ENCODE peak calls at places on chromosomes 11 and 22, in six cellular contexts. One of them, this sample, is unnamed.

GRCh38 chr11:109033627-109034340 is 368.9 kb downstream of the DDX10 start:
- DNase-seq in left cardiac atrium: no peak
- DNase-seq in GM13977: no peak
- DNase-seq in activated T-cell treated with anti-CD3 and anti-CD28 coated beads for 1 hour: no peak
- DNase-seq in KG1: no peak
- DNase-seq in T-helper 2 cell: no peak
- DNase-seq in this sample: peak

GRCh38 chr22:41352058-41352457 is 29.7 kb upstream of the TEF start:
- DNase-seq in left cardiac atrium: no peak
- DNase-seq in GM13977: no peak
- DNase-seq in activated T-cell treated with anti-CD3 and anti-CD28 coated beads for 1 hour: no peak
- DNase-seq in KG1: no peak
- DNase-seq in T-helper 2 cell: no peak
- DNase-seq in this sample: peak

GRCh38 chr22:17783317-17783716 is 9.0 kb upstream of the BID start:
- DNase-seq in left cardiac atrium: no peak
- DNase-seq in GM13977: no peak
- DNase-seq in activated T-cell treated with anti-CD3 and anti-CD28 coated beads for 1 hour: no peak
- DNase-seq in KG1: no peak
- DNase-seq in T-helper 2 cell: no peak
- DNase-seq in this sample: no peak

GRCh38 chr22:40313007-40313406 is 33.3 kb upstream of the ADSL start:
- DNase-seq in left cardiac atrium: no peak
- DNase-seq in GM13977: no peak
- DNase-seq in activated T-cell treated with anti-CD3 and anti-CD28 coated beads for 1 hour: no peak
- DNase-seq in KG1: no peak
- DNase-seq in T-helper 2 cell: no peak
- DNase-seq in this sample: no peak

GRCh38 chr11:130899106-130899505 is 17.2 kb downstream of the SNX19 start:
- DNase-seq in left cardiac atrium: no peak
- DNase-seq in GM13977: no peak
- DNase-seq in activated T-cell treated with anti-CD3 and anti-CD28 coated beads for 1 hour: no peak
- DNase-seq in KG1: no peak
- DNase-seq in T-helper 2 cell: no peak
- DNase-seq in this sample: no peak

GRCh38 chr11:64959498-64959897 is 12.4 kb downstream of the MAJIN start:
- DNase-seq in left cardiac atrium: no peak
- DNase-seq in GM13977: no peak
- DNase-seq in activated T-cell treated with anti-CD3 and anti-CD28 coated beads for 1 hour: no peak
- DNase-seq in KG1: no peak
- DNase-seq in T-helper 2 cell: no peak
- DNase-seq in this sample: no peak

GRCh38 chr11:44574620-44575287 is 9.3 kb downstream of the CD82 start:
- DNase-seq in left cardiac atrium: no peak
- DNase-seq in GM13977: no peak
- DNase-seq in activated T-cell treated with anti-CD3 and anti-CD28 coated beads for 1 hour: no peak
- DNase-seq in KG1: peak
- DNase-seq in T-helper 2 cell: peak
- DNase-seq in this sample: peak

GRCh38 chr11:16184588-16184987 is 171.8 kb downstream of the SOX6 start:
- DNase-seq in left cardiac atrium: no peak
- DNase-seq in GM13977: no peak
- DNase-seq in activated T-cell treated with anti-CD3 and anti-CD28 coated beads for 1 hour: no peak
- DNase-seq in KG1: no peak
- DNase-seq in T-helper 2 cell: no peak
- DNase-seq in this sample: peak

GRCh38 chr22:36258750-36259619 is 6.1 kb downstream of the APOL1 start:
- DNase-seq in left cardiac atrium: no peak
- DNase-seq in GM13977: peak
- DNase-seq in activated T-cell treated with anti-CD3 and anti-CD28 coated beads for 1 hour: no peak
- DNase-seq in KG1: no peak
- DNase-seq in T-helper 2 cell: no peak
- DNase-seq in this sample: no peak

GRCh38 chr11:34308049-34308692 is 49.6 kb downstream of the ABTB2 start:
- DNase-seq in left cardiac atrium: no peak
- DNase-seq in GM13977: no peak
- DNase-seq in activated T-cell treated with anti-CD3 and anti-CD28 coated beads for 1 hour: no peak
- DNase-seq in KG1: no peak
- DNase-seq in T-helper 2 cell: no peak
- DNase-seq in this sample: peak

GRCh38 chr11:126884192-126884973 is 116.2 kb downstream of the KIRREL3 start:
- DNase-seq in left cardiac atrium: no peak
- DNase-seq in GM13977: no peak
- DNase-seq in activated T-cell treated with anti-CD3 and anti-CD28 coated beads for 1 hour: no peak
- DNase-seq in KG1: no peak
- DNase-seq in T-helper 2 cell: no peak
- DNase-seq in this sample: no peak

GRCh38 chr22:17884084-17884483 is 109.8 kb upstream of the BID start:
- DNase-seq in left cardiac atrium: no peak
- DNase-seq in GM13977: no peak
- DNase-seq in activated T-cell treated with anti-CD3 and anti-CD28 coated beads for 1 hour: no peak
- DNase-seq in KG1: no peak
- DNase-seq in T-helper 2 cell: no peak
- DNase-seq in this sample: no peak

GRCh38 chr22:40203568-40203967 is 25.8 kb downstream of the TNRC6B start:
- DNase-seq in left cardiac atrium: no peak
- DNase-seq in GM13977: peak
- DNase-seq in activated T-cell treated with anti-CD3 and anti-CD28 coated beads for 1 hour: no peak
- DNase-seq in KG1: no peak
- DNase-seq in T-helper 2 cell: peak
- DNase-seq in this sample: peak

GRCh38 chr11:99098258-99098657 is 77.5 kb downstream of the CNTN5 start:
- DNase-seq in left cardiac atrium: no peak
- DNase-seq in GM13977: no peak
- DNase-seq in activated T-cell treated with anti-CD3 and anti-CD28 coated beads for 1 hour: no peak
- DNase-seq in KG1: no peak
- DNase-seq in T-helper 2 cell: no peak
- DNase-seq in this sample: no peak

GRCh38 chr11:66327171-66328035 is 8.8 kb downstream of the RIN1 start:
- DNase-seq in left cardiac atrium: peak
- DNase-seq in GM13977: no peak
- DNase-seq in activated T-cell treated with anti-CD3 and anti-CD28 coated beads for 1 hour: no peak
- DNase-seq in KG1: no peak
- DNase-seq in T-helper 2 cell: no peak
- DNase-seq in this sample: peak

GRCh38 chr11:125799808-125800207 is 11.9 kb downstream of the PATE3 start:
- DNase-seq in left cardiac atrium: no peak
- DNase-seq in GM13977: no peak
- DNase-seq in activated T-cell treated with anti-CD3 and anti-CD28 coated beads for 1 hour: no peak
- DNase-seq in KG1: no peak
- DNase-seq in T-helper 2 cell: no peak
- DNase-seq in this sample: no peak

GRCh38 chr11:71252782-71253730 is 679 bp upstream of the SHANK2 start:
- DNase-seq in left cardiac atrium: no peak
- DNase-seq in GM13977: no peak
- DNase-seq in activated T-cell treated with anti-CD3 and anti-CD28 coated beads for 1 hour: no peak
- DNase-seq in KG1: no peak
- DNase-seq in T-helper 2 cell: no peak
- DNase-seq in this sample: no peak

GRCh38 chr11:12827929-12828812 is 153.9 kb downstream of the TEAD1 start:
- DNase-seq in left cardiac atrium: peak
- DNase-seq in GM13977: peak
- DNase-seq in activated T-cell treated with anti-CD3 and anti-CD28 coated beads for 1 hour: no peak
- DNase-seq in KG1: no peak
- DNase-seq in T-helper 2 cell: no peak
- DNase-seq in this sample: peak

GRCh38 chr11:67286621-67287333 is 2.3 kb upstream of the ANKRD13D start:
- DNase-seq in left cardiac atrium: peak
- DNase-seq in GM13977: no peak
- DNase-seq in activated T-cell treated with anti-CD3 and anti-CD28 coated beads for 1 hour: no peak
- DNase-seq in KG1: peak
- DNase-seq in T-helper 2 cell: no peak
- DNase-seq in this sample: no peak

GRCh38 chr11:134046681-134047449 is 22.0 kb upstream of the JAM3 start:
- DNase-seq in left cardiac atrium: no peak
- DNase-seq in GM13977: no peak
- DNase-seq in activated T-cell treated with anti-CD3 and anti-CD28 coated beads for 1 hour: no peak
- DNase-seq in KG1: no peak
- DNase-seq in T-helper 2 cell: no peak
- DNase-seq in this sample: no peak

GRCh38 chr11:72954860-72955259 is 140.6 kb downstream of the ATG16L2 start:
- DNase-seq in left cardiac atrium: no peak
- DNase-seq in GM13977: no peak
- DNase-seq in activated T-cell treated with anti-CD3 and anti-CD28 coated beads for 1 hour: no peak
- DNase-seq in KG1: no peak
- DNase-seq in T-helper 2 cell: no peak
- DNase-seq in this sample: no peak

GRCh38 chr11:95068549-95068948 is 1.8 kb downstream of the SRSF8 start:
- DNase-seq in left cardiac atrium: peak
- DNase-seq in GM13977: peak
- DNase-seq in activated T-cell treated with anti-CD3 and anti-CD28 coated beads for 1 hour: peak
- DNase-seq in KG1: peak
- DNase-seq in T-helper 2 cell: peak
- DNase-seq in this sample: peak

GRCh38 chr11:83972536-83972935 is 686.4 kb upstream of the CCDC90B start:
- DNase-seq in left cardiac atrium: no peak
- DNase-seq in GM13977: no peak
- DNase-seq in activated T-cell treated with anti-CD3 and anti-CD28 coated beads for 1 hour: no peak
- DNase-seq in KG1: no peak
- DNase-seq in T-helper 2 cell: no peak
- DNase-seq in this sample: no peak

GRCh38 chr11:119125849-119126248 is 4.5 kb downstream of the HINFP start:
- DNase-seq in left cardiac atrium: no peak
- DNase-seq in GM13977: no peak
- DNase-seq in activated T-cell treated with anti-CD3 and anti-CD28 coated beads for 1 hour: no peak
- DNase-seq in KG1: no peak
- DNase-seq in T-helper 2 cell: no peak
- DNase-seq in this sample: no peak

GRCh38 chr22:43006753-43007152 is 8.2 kb downstream of the PACSIN2 start:
- DNase-seq in left cardiac atrium: no peak
- DNase-seq in GM13977: no peak
- DNase-seq in activated T-cell treated with anti-CD3 and anti-CD28 coated beads for 1 hour: no peak
- DNase-seq in KG1: no peak
- DNase-seq in T-helper 2 cell: no peak
- DNase-seq in this sample: no peak

This sample was measured in EL.